ENCODE peak calls at places on chromosomes 11 and 22, in five cellular contexts. J, M, W, A and D are unnamed samples.

GRCh38 chr11:72091292-72091691 is 10.6 kb downstream of the LRRC51 start:
- DNase-seq in J (peak), M (peak), W (no peak), A (no peak), D (no peak)

GRCh38 chr11:36210529-36210928 is 78.7 kb downstream of the COMMD9 start:
- DNase-seq in J (no peak), M (peak), W (no peak), A (no peak), D (no peak)

GRCh38 chr11:16000065-16000464 is 356.3 kb downstream of the SOX6 start:
- DNase-seq in J (no peak), M (peak), W (peak), A (peak), D (peak)

GRCh38 chr22:37681001-37681424 is 5.1 kb upstream of the NOL12 start:
- DNase-seq in J (no peak), M (peak), W (no peak), A (no peak), D (no peak)

GRCh38 chr11:113242767-113243397 is 71.5 kb upstream of the TTC12 start:
- DNase-seq in J (no peak), M (peak), W (peak), A (no peak), D (peak)

GRCh38 chr11:2590131-2590950 is 109.5 kb downstream of the KCNQ1OT1 start:
- DNase-seq in J (peak), M (no peak), W (no peak), A (no peak), D (no peak)

GRCh38 chr22:16801571-16801970 is 23.6 kb downstream of the XKR3 start:
- DNase-seq in J (no peak), M (no peak), W (no peak), A (no peak), D (no peak)

GRCh38 chr11:103807806-103808205 is 228.6 kb upstream of the DDI1 start:
- DNase-seq in J (no peak), M (peak), W (no peak), A (no peak), D (no peak)

GRCh38 chr11:119389611-119390254 is 8.2 kb upstream of the USP2 start:
- DNase-seq in J (no peak), M (no peak), W (no peak), A (no peak), D (no peak)

GRCh38 chr11:47524200-47524874 is 28.6 kb downstream of the CELF1 start:
- DNase-seq in J (no peak), M (peak), W (no peak), A (no peak), D (no peak)

GRCh38 chr11:116874251-116874650 is 36.8 kb upstream of the APOA1 start:
- DNase-seq in J (no peak), M (peak), W (no peak), A (no peak), D (no peak)

GRCh38 chr22:17140022-17140421 is 18.9 kb upstream of the TMEM121B start:
- DNase-seq in J (no peak), M (no peak), W (no peak), A (no peak), D (no peak)

GRCh38 chr11:65607614-65608426 is 6.2 kb downstream of the MAP3K11 start:
- DNase-seq in J (no peak), M (no peak), W (no peak), A (no peak), D (no peak)

GRCh38 chr11:76266269-76266668 is 60.0 kb upstream of the WNT11 start:
- DNase-seq in J (no peak), M (peak), W (peak), A (peak), D (peak)

GRCh38 chr11:93921695-93922468 is 71.5 kb upstream of the VSTM5 start:
- DNase-seq in J (no peak), M (peak), W (peak), A (no peak), D (peak)

GRCh38 chr22:43078522-43078921 is 10.7 kb downstream of the TTLL1 start:
- DNase-seq in J (no peak), M (no peak), W (no peak), A (no peak), D (no peak)

GRCh38 chr11:103609117-103610066 is 427.0 kb upstream of the DDI1 start:
- DNase-seq in J (no peak), M (peak), W (peak), A (peak), D (peak)

GRCh38 chr22:23675502-23676415 is 15.1 kb upstream of the RGL4 start:
- DNase-seq in J (no peak), M (no peak), W (no peak), A (no peak), D (no peak)

GRCh38 chr11:8989411-8989810 is 14.4 kb downstream of the NRIP3 start:
- DNase-seq in J (no peak), M (no peak), W (peak), A (no peak), D (no peak)

GRCh38 chr22:20395897-20396287 is 1.9 kb downstream of the ZNF74 start:
- DNase-seq in J (no peak), M (no peak), W (no peak), A (no peak), D (no peak)

GRCh38 chr11:44179173-44179572 is 83.7 kb downstream of the EXT2 start:
- DNase-seq in J (no peak), M (no peak), W (peak), A (peak), D (peak)

GRCh38 chr11:71283960-71284359 is 31.6 kb upstream of the SHANK2 start:
- DNase-seq in J (no peak), M (peak), W (no peak), A (no peak), D (no peak)

GRCh38 chr22:43183496-43184263 is 3.3 kb downstream of the TTLL12 start:
- DNase-seq in J (no peak), M (peak), W (no peak), A (no peak), D (no peak)

GRCh38 chr11:114262681-114263509 is 33.3 kb upstream of the NNMT start:
- DNase-seq in J (no peak), M (peak), W (no peak), A (no peak), D (no peak)

GRCh38 chr11:19725379-19726079 is 12.9 kb downstream of the NAV2 start:
- DNase-seq in J (no peak), M (no peak), W (no peak), A (no peak), D (no peak)

GRCh38 chr11:10390375-10390774 is 64.7 kb upstream of the AMPD3 start:
- DNase-seq in J (no peak), M (no peak), W (no peak), A (no peak), D (no peak)

GRCh38 chr11:8806974-8807373 is 104.0 kb upstream of the AKIP1 start:
- DNase-seq in J (no peak), M (no peak), W (no peak), A (no peak), D (no peak)

GRCh38 chr22:30559889-30560288 is 13.3 kb upstream of the SEC14L6 start:
- DNase-seq in J (no peak), M (no peak), W (no peak), A (no peak), D (no peak)

GRCh38 chr22:47143249-47143938 is 380.9 kb downstream of the TBC1D22A start:
- DNase-seq in J (no peak), M (no peak), W (no peak), A (no peak), D (no peak)

GRCh38 chr22:40348025-40348658 is 1.8 kb downstream of the ADSL start:
- DNase-seq in J (peak), M (peak), W (no peak), A (no peak), D (no peak)

GRCh38 chr11:117584056-117584830 is 212.8 kb downstream of the DSCAML1 start:
- DNase-seq in J (peak), M (no peak), W (peak), A (no peak), D (no peak)